ENCODE peak calls at places on chromosomes 7 and 10, in ten cellular contexts. F is left lung, N is prostate gland, X is fibroblast of lung, W is pancreas, E is IMR-90, Z is lower lobe of right lung, L is colonic mucosa, D is tibial nerve, K is keratinocyte. C is an unnamed sample. For H3K9me3, the result is how much of the 10 kb centered on the place peaks cover.

GRCh38 chr10:86940677-86941076 is 16.7 kb downstream of the MMRN2 start:
- DNase-seq in X (no peak), E (no peak), W (peak), Z (no peak), K (no peak), N (no peak), F (no peak), D (no peak), L (peak), C (no peak)

GRCh38 chr7:51356849-51357516 is 40.4 kb upstream of the COBL start:
- DNase-seq in F (no peak), L (no peak), Z (no peak), X (no peak), K (no peak), D (no peak), W (no peak), E (no peak), N (peak), C (no peak)

GRCh38 chr10:85508159-85508558 is 858.4 kb downstream of the GRID1 start:
- DNase-seq in L (no peak), D (no peak), N (no peak), E (no peak), F (no peak), X (no peak), Z (no peak), K (no peak), W (no peak), C (peak)

GRCh38 chr10:62733654-62734293 is 70.7 kb upstream of the ADO start:
- DNase-seq in E (no peak), Z (no peak), W (no peak), F (no peak), D (no peak), N (no peak), K (no peak), X (peak), L (no peak), C (no peak)

GRCh38 chr10:36448760-36449681 is 676.4 kb upstream of the ANKRD30A start:
- DNase-seq in K (no peak), L (no peak), X (peak), D (no peak), Z (no peak), W (no peak), F (no peak), N (no peak), E (peak), C (no peak)

GRCh38 chr7:5603193-5604140 is 178.0 kb downstream of the RNF216 start:
- DNase-seq in Z (no peak), N (no peak), K (no peak), L (no peak), W (no peak), D (no peak), F (no peak), X (no peak), E (no peak), C (no peak)

GRCh38 chr10:49275896-49276295 is 23.1 kb upstream of the C10orf71 start:
- DNase-seq in W (no peak), X (no peak), E (no peak), N (no peak), L (no peak), Z (no peak), D (no peak), F (no peak), K (no peak), C (no peak)

GRCh38 chr10:23543696-23544095 is 104.8 kb downstream of the OTUD1 start:
- DNase-seq in D (no peak), N (no peak), F (no peak), L (no peak), X (no peak), E (no peak), K (no peak), W (no peak), Z (no peak), C (no peak)

GRCh38 chr7:98459529-98459928 is 58.6 kb upstream of the BAIAP2L1 start:
- DNase-seq in Z (no peak), N (no peak), X (no peak), W (no peak), E (no peak), F (no peak), K (no peak), L (no peak), D (no peak), C (no peak)

GRCh38 chr10:19683965-19684364 is 132.3 kb upstream of the PLXDC2 start:
- DNase-seq in X (no peak), W (no peak), L (no peak), N (no peak), E (peak), Z (no peak), D (no peak), K (no peak), F (no peak), C (no peak)

GRCh38 chr7:6578114-6579084 is 1.1 kb downstream of the ZDHHC4 start:
- DNase-seq in W (no peak), X (peak), D (no peak), E (peak), Z (no peak), N (no peak), K (no peak), L (no peak), F (no peak), C (no peak)

GRCh38 chr7:131518626-131519025 is 37.8 kb downstream of the PODXL start:
- DNase-seq in N (no peak), W (peak), X (no peak), E (no peak), D (no peak), L (no peak), F (no peak), Z (no peak), K (no peak), C (no peak)

GRCh38 chr10:86971146-86971991 is 3.1 kb downstream of the ADIRF start:
- DNase-seq in N (peak), F (peak), X (peak), L (peak), E (peak), Z (peak), K (no peak), D (peak), W (peak), C (peak)

GRCh38 chr10:124942317-124943169 is 620 bp downstream of the ZRANB1 start:
- DNase-seq in E (no peak), W (no peak), X (no peak), D (no peak), F (no peak), N (no peak), L (no peak), K (no peak), Z (no peak), C (no peak)

GRCh38 chr7:140446467-140446866 is 32.8 kb downstream of the MKRN1 start:
- DNase-seq in D (no peak), Z (no peak), N (no peak), E (no peak), W (no peak), K (no peak), X (no peak), F (no peak), L (no peak), C (no peak)

GRCh38 chr10:131869344-131869743 is 31.5 kb upstream of the PPP2R2D start:
- DNase-seq in L (no peak), D (no peak), F (no peak), Z (no peak), N (no peak), X (no peak), K (no peak), W (peak), E (no peak), C (no peak)

GRCh38 chr10:90857635-90858488 is at the start of gene HTR7:
- DNase-seq in F (peak), N (peak), L (peak), K (no peak), W (peak), Z (peak), E (peak), D (peak), X (peak), C (peak)

GRCh38 chr7:27435461-27435860 is 192.9 kb downstream of the EVX1 start:
- DNase-seq in N (no peak), L (no peak), K (no peak), E (peak), D (no peak), X (peak), Z (no peak), W (no peak), F (no peak), C (no peak)

GRCh38 chr7:135368416-135369186 is 135.0 kb downstream of the STRA8 start:
- DNase-seq in X (no peak), L (no peak), K (no peak), Z (no peak), F (no peak), W (no peak), N (no peak), D (no peak), E (no peak), C (no peak)

GRCh38 chr10:11517150-11517549 is 94.3 kb downstream of the USP6NL start:
- DNase-seq in L (no peak), D (no peak), K (no peak), X (peak), W (no peak), F (no peak), N (no peak), Z (no peak), E (no peak), C (no peak)

GRCh38 chr7:26052721-26053120 is 99.3 kb upstream of the NFE2L3 start:
- DNase-seq in Z (no peak), X (peak), L (no peak), N (no peak), E (no peak), D (no peak), F (no peak), K (peak), W (no peak), C (no peak)

GRCh38 chr7:2729043-2729892 is 41.3 kb downstream of the AMZ1 start:
- DNase-seq in K (no peak), D (no peak), F (peak), E (peak), Z (no peak), L (no peak), N (no peak), X (peak), W (peak), C (no peak)

GRCh38 chr10:113557389-113558321 is 4.8 kb downstream of the HABP2 start:
- DNase-seq in N (no peak), F (no peak), Z (no peak), L (no peak), D (no peak), E (no peak), X (no peak), W (no peak), K (no peak), C (no peak)

GRCh38 chr7:100719523-100720319 is 547 bp upstream of the EPO start:
- DNase-seq in L (no peak), F (no peak), E (peak), Z (no peak), K (no peak), D (no peak), N (no peak), W (no peak), X (peak), C (no peak)

GRCh38 chr10:19498348-19499290 is 317.6 kb upstream of the PLXDC2 start:
- DNase-seq in K (no peak), W (no peak), F (no peak), D (peak), E (peak), N (peak), X (peak), L (no peak), Z (no peak), C (no peak)

GRCh38 chr7:32347244-32347828 is 142.8 kb downstream of the LSM5 start:
- DNase-seq in E (no peak), N (no peak), F (no peak), K (no peak), W (no peak), Z (no peak), D (peak), X (peak), L (peak), C (no peak)

GRCh38 chr10:14556285-14556956 is 218.3 kb downstream of the FAM107B start:
- DNase-seq in N (no peak), Z (peak), W (no peak), D (no peak), L (no peak), X (peak), E (peak), K (no peak), F (peak), C (no peak)

GRCh38 chr7:92717982-92718716 is 118.2 kb downstream of the CDK6 start:
- DNase-seq in N (peak), Z (peak), K (no peak), L (peak), E (peak), F (peak), D (peak), W (peak), X (peak), C (peak)

GRCh38 chr7:85695041-85695990 is 508.5 kb upstream of the SEMA3D start:
- DNase-seq in W (no peak), F (no peak), D (no peak), E (peak), X (peak), K (peak), Z (no peak), L (no peak), N (no peak), C (no peak)

GRCh38 chr7:156218544-156219306 is 406.5 kb upstream of the SHH start:
- DNase-seq in K (no peak), N (no peak), E (no peak), F (no peak), D (no peak), W (no peak), X (no peak), L (no peak), Z (no peak), C (no peak)

GRCh38 chr7:48017674-48018073 is 11.2 kb downstream of the SUN3 start:
- DNase-seq in E (no peak), D (no peak), N (no peak), K (no peak), X (no peak), F (no peak), L (no peak), W (no peak), Z (no peak), C (no peak)

GRCh38 chr7:81501220-81501619 is 268.6 kb downstream of the HGF start:
- DNase-seq in X (peak), E (peak), D (no peak), Z (no peak), K (no peak), W (no peak), F (no peak), L (no peak), N (no peak), C (no peak)

GRCh38 chr7:108067844-108068243 is 62.3 kb downstream of the LAMB4 start:
- DNase-seq in W (no peak), F (no peak), N (no peak), X (no peak), L (no peak), Z (no peak), K (no peak), E (no peak), D (no peak), C (no peak)

GRCh38 chr10:110221721-110222261 is 14.4 kb downstream of the MXI1 start:
- DNase-seq in X (peak), D (peak), Z (peak), K (no peak), E (peak), L (peak), W (peak), N (peak), F (peak), C (peak)

GRCh38 chr7:125425507-125425906 is 495.9 kb upstream of the POT1 start:
- DNase-seq in W (no peak), F (no peak), N (no peak), E (no peak), X (no peak), D (no peak), Z (no peak), L (no peak), K (no peak), C (no peak)

GRCh38 chr10:79938728-79939380 is 10.1 kb downstream of the SFTPD start:
- DNase-seq in L (peak), K (no peak), F (peak), Z (peak), X (no peak), D (peak), E (no peak), W (no peak), N (no peak), C (no peak)

GRCh38 chr10:21724695-21725371 is 190.8 kb downstream of the MLLT10 start:
- DNase-seq in F (peak), Z (peak), E (peak), K (peak), N (peak), L (peak), X (peak), D (peak), W (peak), C (peak)

GRCh38 chr10:7702288-7702812 is 766 bp upstream of the ITIH2 start:
- DNase-seq in N (no peak), L (no peak), Z (no peak), D (no peak), F (no peak), W (no peak), K (no peak), E (no peak), X (no peak), C (no peak)

GRCh38 chr10:30346135-30346534 is 2.9 kb downstream of the MTPAP start:
- DNase-seq in E (no peak), D (no peak), L (no peak), Z (no peak), K (no peak), X (no peak), N (no peak), W (no peak), F (no peak), C (no peak)
- H3K4me3 ChIP-seq in E (no peak), D (no peak), L (no peak), Z (no peak), K (no peak), X (no peak), N (no peak), W (no peak), F (no peak), C (peak)

GRCh38 chr7:73449422-73449821 is 15.8 kb downstream of the FZD9 start:
- DNase-seq in F (no peak), Z (no peak), K (no peak), L (no peak), X (no peak), W (no peak), D (no peak), N (no peak), E (no peak), C (no peak)

GRCh38 chr7:73452999-73453635 is 19.5 kb downstream of the FZD9 start:
- DNase-seq in W (no peak), L (no peak), E (no peak), K (no peak), Z (no peak), N (no peak), F (no peak), D (no peak), X (no peak), C (no peak)

GRCh38 chr7:73454424-73454823 is 20.8 kb downstream of the FZD9 start:
- DNase-seq in K (no peak), E (peak), L (no peak), X (no peak), F (no peak), D (no peak), N (no peak), W (no peak), Z (no peak), C (no peak)

GRCh38 chr7:73448609-73449008 is 15.0 kb downstream of the FZD9 start:
- DNase-seq in D (no peak), X (no peak), F (no peak), N (no peak), L (no peak), K (no peak), Z (no peak), E (peak), W (no peak), C (no peak)

GRCh38 chr7:73451780-73452398 is 18.3 kb downstream of the FZD9 start:
- DNase-seq in E (peak), L (no peak), K (peak), D (peak), X (peak), N (no peak), W (no peak), Z (no peak), F (no peak), C (no peak)
- TF ChIP-seq CTCF in E (peak), L (peak), K (peak), D (peak), X (peak), N (peak), W (peak), Z (peak), F (peak), C (peak)

GRCh38 chr7:159177270-159178036 is 32.8 kb upstream of the VIPR2 start:
- DNase-seq in K (no peak), F (no peak), E (no peak), Z (no peak), D (no peak), W (no peak), L (no peak), X (no peak), N (no peak), C (no peak)
- H3K9me3 ChIP-seq in K (under half), F (under half), E (under half), Z (under half), D (under half), W (under half), L (under half), X (under half), N (under half), C (under half)

GRCh38 chr7:43664681-43665080 is 64.6 kb downstream of the COA1 start:
- DNase-seq in L (no peak), E (no peak), D (no peak), K (no peak), X (no peak), F (no peak), Z (no peak), W (no peak), N (no peak), C (no peak)
- H3K4me3 ChIP-seq in L (no peak), E (no peak), D (no peak), K (no peak), X (no peak), F (no peak), Z (no peak), W (no peak), N (no peak), C (no peak)

DNA sequence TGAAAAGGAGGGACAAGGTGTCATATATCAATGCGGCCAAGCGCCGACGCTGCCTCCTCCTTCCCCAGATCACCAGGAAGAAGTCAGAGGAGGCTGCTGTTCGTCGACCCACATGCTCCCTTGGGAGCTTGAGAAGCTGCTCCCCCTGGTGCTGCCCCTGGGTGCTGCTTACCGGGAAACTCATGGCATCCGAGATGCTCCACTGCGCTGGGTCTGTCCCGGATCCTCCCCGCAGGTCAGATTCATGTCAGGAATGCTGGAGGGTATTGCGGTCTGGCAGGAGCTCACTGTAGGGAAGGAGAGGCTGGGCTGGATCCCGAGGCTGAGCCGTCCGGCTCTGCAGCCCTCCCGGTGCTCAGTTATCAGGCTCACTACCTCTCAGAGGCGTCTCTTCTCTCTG is 123.7 kb upstream of the FAM20C start:
- DNase-seq in F (no peak), N (no peak), L (no peak), D (no peak), E (no peak), W (peak), Z (peak), K (no peak), X (peak), C (no peak)
- TF ChIP-seq CTCF in F (no peak), N (no peak), L (no peak), D (no peak), E (peak), W (no peak), Z (no peak), K (peak), X (peak), C (no peak)

DNA sequence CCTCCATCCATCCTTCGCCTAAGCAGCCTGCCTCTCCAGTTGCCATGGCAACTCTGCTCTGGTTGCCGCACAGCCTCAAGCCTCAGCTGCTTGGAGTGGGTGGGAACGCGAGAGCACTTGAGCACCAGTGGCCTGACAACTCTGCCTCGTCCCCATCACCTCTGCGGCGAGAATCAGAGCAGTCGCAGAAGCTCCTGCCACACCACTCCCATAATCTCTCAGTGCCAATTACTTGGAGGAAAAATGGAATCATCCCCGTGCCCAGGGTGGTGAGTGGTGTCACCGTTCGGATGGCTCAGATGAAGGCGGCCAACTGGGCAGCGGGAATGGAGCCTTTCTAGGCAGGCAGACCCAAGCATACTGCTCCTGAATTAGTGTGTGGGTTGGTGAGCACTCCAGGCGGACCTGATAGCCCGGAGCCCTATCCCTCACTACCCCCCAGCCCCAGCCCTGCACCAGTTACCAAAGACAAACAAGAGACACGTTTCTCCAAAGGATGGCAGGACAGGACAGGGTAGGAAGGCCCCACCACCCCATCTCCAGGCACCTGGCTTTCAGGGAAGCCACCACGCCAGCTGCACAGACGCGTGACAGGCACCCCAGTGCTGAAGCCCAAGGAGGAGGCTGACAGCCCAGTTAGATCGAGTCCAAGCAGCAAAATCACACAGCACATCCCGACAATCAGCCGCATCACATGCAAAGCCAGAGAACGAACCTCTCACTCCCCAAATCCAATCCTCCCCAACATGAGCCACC is 335.4 kb downstream of the PTPRN2 start:
- DNase-seq in K (no peak), E (no peak), L (no peak), W (no peak), X (no peak), D (no peak), Z (no peak), N (no peak), F (no peak), C (no peak)
- H3K9me3 ChIP-seq in K (under half), E (half or more), L (under half), W (under half), X (under half), D (under half), Z (under half), N (under half), F (under half), C (under half)

C was measured in psoas muscle.